ENCODE peak calls at places on chromosomes 12 and 14, in four cellular contexts. S, C, H and Y are unnamed samples.

GRCh38 chr12:49801141-49802063 is 26.8 kb downstream of the NCKAP5L start:
- DNase-seq in C (no peak), S (no peak), H (no peak), Y (no peak)

GRCh38 chr12:3863756-3864155 is 9.4 kb downstream of the PARP11 start:
- DNase-seq in S (no peak), H (no peak), C (no peak), Y (no peak)

GRCh38 chr12:118357327-118358007 is 15.2 kb downstream of the TAOK3 start:
- DNase-seq in S (peak), H (no peak), C (peak), Y (no peak)

GRCh38 chr12:110846615-110847566 is at the start of gene CCDC63:
- DNase-seq in S (no peak), H (peak), C (peak), Y (peak)

GRCh38 chr12:11663128-11663527 is 13.7 kb downstream of the ETV6 start:
- DNase-seq in H (no peak), S (no peak), C (no peak), Y (no peak)

GRCh38 chr12:113961921-113962710 is 4.0 kb downstream of the RBM19 start:
- DNase-seq in H (no peak), C (peak), S (no peak), Y (no peak)

GRCh38 chr12:45326358-45326971 is 110.6 kb downstream of the ANO6 start:
- DNase-seq in H (no peak), S (no peak), C (no peak), Y (no peak)

GRCh38 chr12:91361864-91362263 is 179.2 kb upstream of the DCN start:
- DNase-seq in S (peak), H (no peak), C (peak), Y (no peak)

GRCh38 chr14:66072190-66072905 is 413.8 kb upstream of the CCDC196 start:
- DNase-seq in H (no peak), S (peak), C (no peak), Y (no peak)

GRCh38 chr12:73159952-73160351 is 887.8 kb downstream of the TRHDE start:
- DNase-seq in S (no peak), C (no peak), H (no peak), Y (no peak)

GRCh38 chr14:105430042-105430441 is 10.4 kb downstream of the MTA1 start:
- DNase-seq in S (no peak), C (no peak), H (no peak), Y (no peak)

GRCh38 chr12:124551268-124552144 is 15.9 kb downstream of the NCOR2 start:
- DNase-seq in H (no peak), S (peak), C (no peak), Y (no peak)

GRCh38 chr14:52266179-52266578 is 1.3 kb upstream of the PTGDR start:
- DNase-seq in C (no peak), S (no peak), H (no peak), Y (no peak)

GRCh38 chr12:6346235-6346832 is 4.5 kb upstream of the TNFRSF1A start:
- DNase-seq in H (no peak), S (no peak), C (no peak), Y (no peak)

GRCh38 chr12:54853933-54854538 is at the start of gene MUCL1:
- DNase-seq in C (peak), S (peak), H (peak), Y (no peak)

GRCh38 chr12:67460388-67460787 is 188.2 kb upstream of the DYRK2 start:
- DNase-seq in H (no peak), C (no peak), S (no peak), Y (no peak)

GRCh38 chr12:71948390-71948789 is 9.7 kb downstream of the TPH2 start:
- DNase-seq in S (peak), C (no peak), H (no peak), Y (no peak)

GRCh38 chr14:95523051-95523817 is 6.8 kb upstream of the SYNE3 start:
- DNase-seq in H (no peak), C (no peak), S (peak), Y (no peak)

GRCh38 chr14:23131482-23131881 is 12.4 kb upstream of the CEBPE start:
- DNase-seq in H (no peak), S (no peak), C (no peak), Y (no peak)

GRCh38 chr14:36941783-36942521 is 230.5 kb downstream of the SLC25A21 start:
- DNase-seq in S (peak), H (peak), C (peak), Y (peak)

GRCh38 chr12:89927226-89927698 is 218.6 kb upstream of the ATP2B1 start:
- DNase-seq in S (no peak), H (no peak), C (no peak), Y (no peak)

GRCh38 chr12:39296496-39296895 is 146.4 kb downstream of the KIF21A start:
- DNase-seq in H (no peak), S (no peak), C (no peak), Y (no peak)

GRCh38 chr14:80316426-80316825 is 105.1 kb upstream of the DIO2 start:
- DNase-seq in S (no peak), H (no peak), C (no peak), Y (no peak)

GRCh38 chr14:51236314-51236713 is 3.7 kb upstream of the TMX1 start:
- DNase-seq in H (no peak), C (no peak), S (no peak), Y (no peak)

GRCh38 chr14:73741386-73741875 is 27.2 kb upstream of the PNMA1 start:
- DNase-seq in H (no peak), C (peak), S (peak), Y (peak)

GRCh38 chr14:100623961-100624360 is 36.7 kb upstream of the BEGAIN start:
- DNase-seq in H (no peak), C (no peak), S (peak), Y (no peak)

GRCh38 chr12:5627053-5627630 is 195.2 kb downstream of the NTF3 start:
- DNase-seq in C (no peak), H (no peak), S (no peak), Y (no peak)

GRCh38 chr12:125944446-125944845 is 879.2 kb downstream of the AACS start:
- DNase-seq in H (no peak), C (no peak), S (no peak), Y (no peak)